ENCODE peak calls at places on chromosome 6, in ten cellular contexts. Z is fibroblast of lung; P is colonic mucosa; V is NT2/D1; T is activated CD4-positive, alpha-beta T cell treated with anti-CD3 and anti-CD28 coated beads, Interleukin-2, amount 50 U/mL, for 24 hours; I is GDM1; E is activated T-cell treated with anti-CD3 and anti-CD28 coated beads for 48 hours; Q is hippocampal formation; D is OCI-M1; Y is H4. R is an unnamed sample.
A peak's percentile ranks its signal among the peaks of the same experiment; 100 is the strongest.

GRCh38 chr6:168887621-168888020 is 366.0 kb downstream of the THBS2 start:
- DNase-seq in Q (no peak), I (no peak), V (no peak), T (no peak), P (no peak), Y (no peak), Z (no peak), E (no peak), D (no peak), R (no peak)

GRCh38 chr6:144908004-144908403 is 622.9 kb downstream of the UTRN start:
- DNase-seq in D (no peak), I (no peak), P (no peak), T (no peak), E (no peak), Q (no peak), V (no peak), Y (no peak), Z (no peak), R (no peak)

GRCh38 chr6:154292855-154293519 is 63.6 kb downstream of the IPCEF1 start:
- DNase-seq in Y (peak; percentile 86), P (no peak), E (no peak), Q (no peak), Z (peak; percentile 84), V (no peak), D (no peak), T (no peak), I (no peak), R (no peak)

GRCh38 chr6:22583927-22584326 is 14.6 kb downstream of the HDGFL1 start:
- DNase-seq in V (no peak), I (no peak), P (no peak), D (peak; percentile 40), E (no peak), Q (no peak), T (no peak), Z (no peak), Y (no peak), R (no peak)

GRCh38 chr6:35776364-35777215 is at the start of gene CLPSL2:
- DNase-seq in T (no peak), V (no peak), Z (no peak), I (no peak), Q (no peak), E (no peak), D (no peak), Y (no peak), P (no peak), R (no peak)

GRCh38 chr6:133101790-133102189 is 139.4 kb upstream of the EYA4 start:
- DNase-seq in I (no peak), Y (no peak), V (no peak), P (no peak), D (no peak), T (no peak), E (no peak), Z (peak; percentile 58), Q (no peak), R (no peak)

GRCh38 chr6:44064089-44064947 is 62.9 kb downstream of the MRPL14 start:
- DNase-seq in Z (peak; percentile 98), D (no peak), T (no peak), E (no peak), I (no peak), Q (no peak), P (no peak), V (no peak), Y (peak; percentile 92), R (no peak)

GRCh38 chr6:33856655-33857054 is 52.9 kb upstream of the MLN start:
- DNase-seq in E (peak; percentile 69), Z (no peak), Q (no peak), P (no peak), Y (peak; percentile 42), V (no peak), I (peak; percentile 88), T (peak; percentile 52), D (peak; percentile 84), R (no peak)

GRCh38 chr6:36815962-36816735 is 23.1 kb downstream of the CPNE5 start:
- DNase-seq in V (no peak), E (no peak), Q (no peak), Y (no peak), Z (no peak), P (no peak), I (no peak), T (no peak), D (no peak), R (no peak)

GRCh38 chr6:132527791-132528190 is 10.3 kb upstream of the TAAR9 start:
- DNase-seq in E (no peak), P (no peak), D (no peak), Y (no peak), Z (peak; percentile 7), T (no peak), I (no peak), V (no peak), Q (no peak), R (no peak)

GRCh38 chr6:13263669-13264068 is 64.7 kb downstream of the TBC1D7 start:
- DNase-seq in Z (no peak), D (no peak), P (no peak), T (no peak), Q (no peak), E (no peak), Y (no peak), I (no peak), V (no peak), R (no peak)

GRCh38 chr6:12008366-12009179 is 3.5 kb upstream of the HIVEP1 start:
- DNase-seq in Y (peak; percentile 70), P (peak; percentile 87), T (peak; percentile 73), Q (peak; percentile 38), D (peak; percentile 86), I (peak; percentile 75), E (peak; percentile 79), V (peak; percentile 25), Z (peak; percentile 60), R (peak; percentile 91)

GRCh38 chr6:62202078-62202477 is 83.9 kb downstream of the KHDRBS2 start:
- DNase-seq in Z (no peak), P (no peak), Q (no peak), I (no peak), T (no peak), Y (no peak), D (no peak), E (no peak), V (no peak), R (no peak)

GRCh38 chr6:148179786-148180185 is 162.9 kb upstream of the SASH1 start:
- DNase-seq in T (no peak), Q (peak; percentile 14), I (no peak), Z (no peak), Y (no peak), D (peak; percentile 43), E (no peak), V (no peak), P (no peak), R (no peak)

GRCh38 chr6:135088818-135089809 is 34.5 kb upstream of the HBS1L start:
- DNase-seq in V (no peak), Z (peak; percentile 73), D (peak; percentile 96), Y (peak; percentile 41), P (no peak), T (peak; percentile 57), I (no peak), E (no peak), Q (no peak), R (no peak)

GRCh38 chr6:41536884-41537347 is 9.3 kb upstream of the FOXP4 start:
- DNase-seq in V (no peak), Z (peak; percentile 15), Q (no peak), T (no peak), E (no peak), Y (no peak), I (peak; percentile 22), D (no peak), P (peak; percentile 90), R (no peak)

GRCh38 chr6:52407467-52407866 is 12.7 kb upstream of the EFHC1 start:
- DNase-seq in V (no peak), Z (peak; percentile 56), Q (no peak), I (peak; percentile 27), T (no peak), Y (peak; percentile 85), E (no peak), D (peak; percentile 72), P (no peak), R (no peak)

GRCh38 chr6:44561832-44562496 is 174.5 kb downstream of the CDC5L start:
- DNase-seq in V (no peak), T (no peak), D (no peak), E (no peak), P (no peak), Y (no peak), Q (no peak), I (no peak), Z (no peak), R (no peak)

GRCh38 chr6:7879980-7880717 is 30.4 kb downstream of the TXNDC5 start:
- DNase-seq in D (no peak), I (no peak), P (no peak), Q (no peak), Z (no peak), V (no peak), E (no peak), Y (no peak), T (no peak), R (no peak)

GRCh38 chr6:99334526-99335127 is 14.8 kb downstream of the FAXC start:
- DNase-seq in Z (peak; percentile 43), Y (peak; percentile 37), D (peak; percentile 85), V (no peak), I (peak; percentile 5), P (peak; percentile 22), Q (peak; percentile 17), E (no peak), T (no peak), R (no peak)

GRCh38 chr6:14585689-14586088 is 468.1 kb downstream of the CD83 start:
- DNase-seq in D (no peak), Y (no peak), E (no peak), P (no peak), Z (no peak), I (no peak), Q (no peak), V (no peak), T (no peak), R (no peak)

GRCh38 chr6:68211242-68211795 is 423.8 kb upstream of the ADGRB3 start:
- DNase-seq in Q (no peak), T (no peak), Y (no peak), V (no peak), P (no peak), I (no peak), Z (no peak), E (no peak), D (no peak), R (no peak)

GRCh38 chr6:16731503-16732018 is 29.7 kb downstream of the ATXN1 start:
- DNase-seq in Q (no peak), Z (no peak), T (peak; percentile 36), E (no peak), P (no peak), I (no peak), V (no peak), Y (no peak), D (no peak), R (no peak)

GRCh38 chr6:117483645-117484016 is 1.2 kb downstream of the DCBLD1 start:
- DNase-seq in Y (no peak), D (peak; percentile 78), Q (no peak), V (no peak), Z (no peak), I (no peak), T (no peak), P (no peak), E (no peak), R (no peak)

GRCh38 chr6:156948807-156949206 is 171.6 kb downstream of the ARID1B start:
- DNase-seq in T (no peak), V (no peak), I (no peak), Q (no peak), E (no peak), P (no peak), Y (peak; percentile 68), Z (peak; percentile 97), D (no peak), R (no peak)

R was measured in suprapubic skin.